ENCODE peak calls at places on chromosomes 11 and 22, in nine cellular contexts. X is IMR-90, K is body of pancreas, U is testis, P is tibial nerve, V is ovary, A is heart left ventricle, E is upper lobe of left lung, J is prostate gland. T is an unnamed sample. For H3K36me3, the result is how much of the 10 kb centered on the place peaks cover.

GRCh38 chr11:25901415-25901814 is 430.5 kb upstream of the ANO3 start:
- DNase-seq in J (no peak), A (no peak), U (no peak), E (no peak), V (no peak), P (no peak), K (no peak), X (no peak), T (no peak)

GRCh38 chr22:40310081-40310770 is 36.1 kb upstream of the ADSL start:
- DNase-seq in E (no peak), X (peak), V (no peak), A (no peak), J (no peak), P (no peak), U (no peak), K (no peak), T (no peak)

GRCh38 chr11:61879152-61879551 is 12.2 kb downstream of the FADS3 start:
- DNase-seq in E (peak), J (no peak), P (no peak), X (no peak), A (no peak), U (no peak), K (no peak), V (no peak), T (no peak)

GRCh38 chr11:99020324-99021225 is at the start of gene CNTN5:
- DNase-seq in P (no peak), U (peak), A (peak), X (peak), K (peak), E (peak), J (no peak), V (no peak), T (peak)

GRCh38 chr22:46967445-46968358 is 205.3 kb downstream of the TBC1D22A start:
- DNase-seq in X (no peak), J (no peak), V (no peak), P (no peak), E (no peak), K (no peak), A (no peak), U (no peak), T (no peak)

GRCh38 chr11:83070878-83071640 is 638 bp downstream of the RAB30 start:
- DNase-seq in E (no peak), X (peak), P (peak), A (peak), K (peak), J (peak), V (peak), U (peak), T (peak)

GRCh38 chr11:117097567-117098268 is 510 bp downstream of the SIK3 start:
- DNase-seq in P (no peak), U (peak), J (peak), K (peak), X (no peak), A (peak), V (peak), E (peak), T (peak)

GRCh38 chr11:33706546-33706945 is 5.9 kb upstream of the C11orf91 start:
- DNase-seq in J (no peak), V (no peak), E (no peak), X (no peak), U (no peak), K (no peak), A (no peak), P (no peak), T (no peak)

GRCh38 chr22:35154937-35155387 is 89.0 kb downstream of the ISX start:
- DNase-seq in P (no peak), U (peak), E (peak), K (peak), J (peak), A (peak), X (peak), V (peak), T (peak)

GRCh38 chr11:134841411-134841810 is 429.4 kb upstream of the B3GAT1 start:
- DNase-seq in E (no peak), P (no peak), A (no peak), X (no peak), V (no peak), J (no peak), K (no peak), U (no peak), T (no peak)

GRCh38 chr11:96736591-96736990 is 346.8 kb downstream of the JRKL start:
- DNase-seq in V (no peak), A (no peak), U (no peak), P (no peak), J (no peak), K (no peak), E (no peak), X (no peak), T (no peak)

GRCh38 chr22:37844904-37845334 is 785 bp upstream of the ANKRD54 start:
- DNase-seq in A (no peak), J (no peak), K (no peak), X (no peak), P (no peak), E (no peak), V (no peak), U (no peak), T (no peak)

GRCh38 chr11:69140635-69141034 is 15.1 kb upstream of the SMIM38 start:
- DNase-seq in A (no peak), V (no peak), J (peak), X (no peak), K (no peak), E (no peak), P (no peak), U (no peak), T (no peak)

GRCh38 chr22:44460287-44461082 is 37.5 kb downstream of the RTL6 start:
- DNase-seq in J (no peak), V (no peak), E (no peak), A (no peak), X (no peak), U (peak), P (no peak), K (peak), T (no peak)

GRCh38 chr11:60240661-60241060 is 2.3 kb downstream of the MS4A4E start:
- DNase-seq in E (no peak), P (no peak), J (no peak), U (no peak), X (no peak), K (no peak), A (no peak), V (no peak), T (no peak)

GRCh38 chr22:49929553-49929979 is 11.1 kb downstream of the CRELD2 start:
- DNase-seq in K (peak), V (peak), P (no peak), U (peak), X (no peak), E (peak), J (no peak), A (no peak), T (peak)

GRCh38 chr22:42939941-42940653 is 74.9 kb downstream of the PACSIN2 start:
- DNase-seq in V (no peak), U (no peak), J (peak), E (no peak), X (peak), A (no peak), K (peak), P (no peak), T (peak)

GRCh38 chr11:116413861-116414260 is 358.9 kb downstream of the BUD13 start:
- DNase-seq in E (no peak), A (no peak), V (no peak), P (no peak), J (no peak), X (no peak), U (no peak), K (no peak), T (no peak)

GRCh38 chr22:38454361-38455062 is 487 bp downstream of the KCNJ4 start:
- DNase-seq in K (no peak), A (no peak), U (no peak), E (peak), V (no peak), J (no peak), P (no peak), X (no peak), T (no peak)

GRCh38 chr11:116837231-116838091 is at the start of gene APOA1:
- DNase-seq in U (peak), V (peak), K (no peak), A (no peak), J (no peak), E (no peak), P (no peak), X (no peak), T (no peak)

GRCh38 chr11:1869427-1870325 is 16.8 kb downstream of the LSP1 start:
- DNase-seq in P (no peak), J (no peak), E (peak), U (peak), A (peak), K (no peak), V (no peak), X (no peak), T (peak)

GRCh38 chr11:91790346-91790745 is 434.3 kb upstream of the FAT3 start:
- DNase-seq in P (no peak), V (no peak), U (no peak), X (no peak), A (no peak), K (no peak), E (no peak), J (no peak), T (no peak)

GRCh38 chr11:115151010-115151409 is 353.2 kb downstream of the CADM1 start:
- DNase-seq in P (no peak), K (no peak), U (no peak), X (no peak), E (no peak), A (no peak), J (no peak), V (no peak), T (no peak)

GRCh38 chr11:70532066-70532440 is 133.7 kb downstream of the CTTN start:
- DNase-seq in E (no peak), A (peak), U (no peak), P (no peak), K (no peak), V (no peak), X (peak), J (no peak), T (no peak)

GRCh38 chr22:30305906-30306628 is 16.8 kb upstream of the CASTOR1 start:
- DNase-seq in K (no peak), A (no peak), U (no peak), J (no peak), X (no peak), P (no peak), V (no peak), E (no peak), T (no peak)

GRCh38 chr22:35554297-35554845 is 13.7 kb downstream of the RASD2 start:
- DNase-seq in J (no peak), A (no peak), K (no peak), P (no peak), E (no peak), V (no peak), X (no peak), U (no peak), T (no peak)

GRCh38 chr11:75547177-75547576 is 14.9 kb upstream of the SERPINH1 start:
- DNase-seq in E (no peak), P (no peak), X (no peak), K (no peak), U (no peak), J (no peak), V (no peak), A (no peak), T (no peak)
- H3K36me3 ChIP-seq in E (under half), P (under half), X (under half), K (under half), U (under half), J (under half), V (under half), A (under half), T (under half)

GRCh38 chr11:58659404-58659803 is 36.9 kb downstream of the CNTF start:
- DNase-seq in E (no peak), J (no peak), U (no peak), K (no peak), P (no peak), V (no peak), A (no peak), X (no peak), T (no peak)

GRCh38 chr11:58654908-58655296 is 32.4 kb downstream of the CNTF start:
- DNase-seq in P (no peak), K (no peak), X (no peak), A (no peak), J (no peak), U (no peak), E (no peak), V (no peak), T (no peak)

GRCh38 chr11:58659910-58660570 is 37.6 kb downstream of the CNTF start:
- DNase-seq in A (no peak), P (no peak), J (no peak), U (no peak), K (no peak), V (no peak), X (no peak), E (no peak), T (no peak)

GRCh38 chr11:58656348-58656747 is 33.9 kb downstream of the CNTF start:
- DNase-seq in U (no peak), A (no peak), X (no peak), K (no peak), V (no peak), E (no peak), P (no peak), J (no peak), T (no peak)

GRCh38 chr11:58658553-58659080 is 36.2 kb downstream of the CNTF start:
- DNase-seq in P (no peak), U (no peak), X (no peak), J (no peak), V (no peak), A (no peak), E (no peak), K (no peak), T (no peak)
- TF ChIP-seq CTCF in P (no peak), U (no peak), X (no peak), J (no peak), V (no peak), A (no peak), E (no peak), K (no peak), T (no peak)

GRCh38 chr11:65133724-65134123 is 595 bp downstream of the SYVN1 start:
- DNase-seq in U (no peak), P (no peak), A (no peak), V (peak), J (no peak), E (no peak), K (no peak), X (no peak), T (peak)

GRCh38 chr11:65136515-65137096 is 2.3 kb upstream of the SYVN1 start:
- DNase-seq in K (no peak), E (no peak), V (no peak), X (no peak), P (no peak), U (no peak), A (no peak), J (no peak), T (no peak)

GRCh38 chr11:65134240-65134951 is at the start of gene SYVN1:
- DNase-seq in K (peak), E (peak), V (peak), J (peak), X (peak), U (peak), P (peak), A (peak), T (peak)

GRCh38 chr11:65135633-65136145 is 1.4 kb upstream of the SYVN1 start:
- DNase-seq in E (no peak), K (no peak), P (no peak), V (no peak), A (no peak), J (no peak), X (no peak), U (no peak), T (no peak)

DNA sequence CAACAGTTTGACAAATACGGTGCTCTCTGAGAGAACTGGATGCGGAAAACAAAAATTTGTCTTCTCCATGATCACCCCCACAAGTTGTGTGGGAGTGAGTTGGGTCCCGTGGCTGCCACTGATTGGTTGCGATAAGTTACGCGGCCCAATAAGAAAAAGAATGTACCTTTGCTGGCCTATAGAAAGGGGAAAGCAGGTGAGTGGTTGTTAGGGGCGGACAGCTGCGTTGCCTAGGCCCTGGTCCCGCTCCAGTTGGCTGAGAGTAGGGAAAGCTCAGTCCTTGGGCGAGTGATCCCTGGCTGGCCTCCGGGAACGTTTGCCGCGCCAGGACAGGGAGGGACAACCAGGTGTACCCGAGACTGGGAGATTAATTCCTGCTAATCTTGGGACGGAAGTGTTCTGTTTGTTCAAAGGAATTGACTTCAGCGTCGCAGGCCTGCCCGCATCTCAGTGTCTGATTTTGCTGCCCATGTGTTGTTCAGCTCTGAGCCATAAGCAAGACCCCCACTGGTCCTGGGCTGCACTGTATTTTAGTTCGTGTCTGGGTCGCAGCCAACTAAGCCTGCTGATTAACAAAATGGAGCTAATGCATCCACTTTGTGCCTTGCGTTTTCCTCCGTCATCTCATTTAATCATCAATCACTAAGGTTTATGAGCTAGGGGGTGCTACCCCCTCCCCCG is 773 bp upstream of the SYVN1 start:
- DNase-seq in K (peak), J (peak), P (peak), E (peak), U (peak), A (peak), X (peak), V (peak), T (peak)
- TF ChIP-seq POLR2A in K (peak), J (peak), P (no peak), E (no peak), U (no peak), A (peak), X (no peak), V (peak), T (peak)

DNA sequence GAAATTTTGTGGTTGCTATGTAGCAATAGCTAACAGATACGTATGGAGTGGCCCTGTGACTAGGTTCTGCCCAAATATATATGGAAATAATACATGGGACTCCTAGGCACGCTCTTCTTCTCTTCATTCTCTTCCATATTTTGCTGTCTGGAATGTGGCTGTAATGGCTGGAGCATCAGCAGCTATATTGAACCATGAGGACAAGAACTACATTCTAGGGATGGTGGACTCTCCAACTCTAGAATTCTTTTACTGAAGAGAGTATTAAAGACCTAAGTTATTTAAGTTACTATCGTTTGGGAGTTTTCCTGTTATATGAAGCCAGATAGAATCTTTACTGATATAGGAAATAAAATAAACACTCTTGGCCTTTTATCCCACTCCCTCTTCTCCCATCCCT is 7.5 kb upstream of the NELL1 start:
- DNase-seq in X (no peak), K (no peak), J (no peak), V (no peak), P (no peak), E (no peak), A (no peak), U (no peak), T (no peak)
- H3K36me3 ChIP-seq in X (under half), K (under half), J (under half), V (under half), P (under half), E (under half), A (under half), U (under half), T (under half)

DNA sequence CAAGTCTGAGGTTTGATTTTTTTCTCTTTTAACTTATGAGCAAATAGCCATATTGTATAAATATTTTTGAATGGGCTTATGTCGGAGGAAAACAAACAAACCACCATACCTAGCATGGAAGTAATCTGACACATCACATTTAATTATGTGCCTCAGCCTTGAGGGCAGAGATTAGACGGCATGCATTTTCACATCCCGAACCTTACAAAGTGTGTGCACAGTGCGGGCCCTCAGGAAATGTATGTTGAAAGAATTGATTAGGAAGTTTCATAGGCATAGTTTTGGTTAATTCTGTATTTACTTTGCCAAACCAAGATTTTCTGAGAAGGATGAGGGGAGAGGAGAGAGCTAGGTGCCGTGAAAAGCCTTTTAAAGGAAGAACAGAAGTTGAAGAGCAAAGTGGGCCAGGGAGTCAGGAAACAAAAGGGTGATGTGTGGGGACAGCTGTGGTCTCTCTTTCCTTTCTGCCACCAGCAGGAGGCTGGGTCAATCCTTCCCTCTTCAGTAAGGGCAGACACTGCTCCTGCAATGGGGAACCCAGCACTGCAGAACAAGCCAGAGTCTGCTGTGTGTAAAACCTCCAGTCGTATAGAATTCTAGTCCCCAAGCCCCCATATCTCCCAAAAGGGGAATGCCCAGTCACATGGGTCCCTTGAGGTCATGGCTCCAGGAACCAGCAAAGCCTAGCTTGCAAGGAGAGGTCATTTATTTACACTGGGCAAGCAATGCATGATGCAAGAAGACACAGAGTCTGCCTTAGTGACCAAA is 71.2 kb upstream of the OLFML1 start:
- DNase-seq in V (no peak), K (no peak), P (no peak), U (no peak), X (no peak), A (no peak), E (no peak), J (no peak), T (no peak)
- TF ChIP-seq CTCF in V (no peak), K (no peak), P (no peak), U (no peak), X (no peak), A (no peak), E (no peak), J (no peak), T (no peak)

DNA sequence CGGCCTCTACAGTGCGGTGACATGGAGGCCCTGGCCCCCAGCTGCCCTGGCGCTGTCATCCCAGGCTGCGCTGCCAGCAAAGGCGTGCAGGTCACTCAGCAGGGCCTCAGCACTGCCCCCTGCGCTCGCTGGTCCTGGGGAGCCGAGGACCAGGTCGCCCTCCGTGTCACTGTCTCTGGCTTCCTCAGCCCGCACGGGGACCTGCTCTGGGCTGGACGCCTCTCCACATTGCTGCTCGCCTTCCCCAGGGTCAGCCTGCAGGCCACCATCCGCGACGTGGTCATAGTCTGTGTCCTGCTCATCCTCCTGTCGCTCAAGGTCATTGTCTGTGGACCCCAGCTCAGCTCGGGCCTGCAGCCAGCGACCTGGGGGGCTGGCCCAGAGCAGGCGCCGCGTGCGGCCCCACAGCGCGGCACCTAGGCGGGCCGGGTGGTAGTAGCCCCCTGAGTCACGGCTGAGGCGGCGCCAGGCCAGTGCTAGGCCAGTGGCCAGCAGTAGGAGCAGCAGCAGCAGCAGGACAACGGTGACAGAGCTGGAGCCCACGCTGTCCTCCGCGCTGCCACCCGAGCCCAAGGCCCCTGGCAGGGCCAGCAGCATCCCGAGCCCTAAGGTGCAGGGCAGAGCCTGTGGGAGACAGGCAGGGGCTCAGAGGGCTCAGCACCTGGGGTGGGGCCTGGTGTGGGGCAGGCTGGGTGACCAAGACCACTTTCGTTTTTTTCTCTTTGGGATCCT is 1.6 kb downstream of the PTPRCAP start:
- DNase-seq in X (no peak), P (no peak), K (no peak), U (no peak), V (no peak), J (no peak), E (peak), A (no peak), T (no peak)
- TF ChIP-seq POLR2A in X (no peak), P (no peak), K (no peak), U (no peak), V (no peak), J (no peak), E (no peak), A (no peak), T (no peak)

GRCh38 chr11:46404476-46405017 is 13.0 kb upstream of the CHRM4 start:
- DNase-seq in A (no peak), E (no peak), P (no peak), X (no peak), U (no peak), V (no peak), K (no peak), J (no peak), T (no peak)
- H3K36me3 ChIP-seq in A (under half), E (under half), P (half or more), X (under half), U (under half), V (under half), K (under half), J (under half), T (under half)